ENCODE peak calls at places on chromosomes 5 and 9, in six cellular contexts. Z is K562, D is tibial nerve, N is transverse colon, O is fibroblast of lung, S is IMR-90. M is an unnamed sample.

GRCh38 chr5:152505442-152506042 is 100.5 kb upstream of the NMUR2 start:
- DNase-seq in Z (peak; percentile 16), D (no peak), N (peak; percentile 57), O (peak; percentile 64), S (peak; percentile 27), M (no peak)

GRCh38 chr5:133453825-133454224 is 158.5 kb downstream of the FSTL4 start:
- DNase-seq in Z (no peak), D (no peak), N (no peak), O (no peak), S (no peak), M (no peak)

GRCh38 chr5:87156631-87157030 is 111.1 kb upstream of the RASA1 start:
- DNase-seq in Z (no peak), D (no peak), N (no peak), O (no peak), S (no peak), M (no peak)

GRCh38 chr5:168908207-168908606 is 329.0 kb upstream of the PANK3 start:
- DNase-seq in Z (no peak), D (no peak), N (no peak), O (no peak), S (no peak), M (peak; percentile 40)

GRCh38 chr5:143204474-143205246 is 198.8 kb downstream of the NR3C1 start:
- DNase-seq in Z (no peak), D (no peak), N (no peak), O (no peak), S (no peak), M (no peak)

GRCh38 chr9:20551835-20552234 is 70.5 kb downstream of the MLLT3 start:
- DNase-seq in Z (no peak), D (no peak), N (no peak), O (no peak), S (no peak), M (no peak)

GRCh38 chr5:152388610-152389009 is 16.5 kb downstream of the NMUR2 start:
- DNase-seq in Z (no peak), D (no peak), N (no peak), O (no peak), S (no peak), M (no peak)

GRCh38 chr5:80181618-80182211 is 74.1 kb downstream of the SERINC5 start:
- DNase-seq in Z (no peak), D (no peak), N (peak; percentile 85), O (no peak), S (no peak), M (no peak)

GRCh38 chr5:67085616-67086015 is 111.0 kb downstream of the CD180 start:
- DNase-seq in Z (no peak), D (no peak), N (no peak), O (no peak), S (no peak), M (no peak)

GRCh38 chr5:132387649-132388117 is 18.2 kb downstream of the SLC22A5 start:
- DNase-seq in Z (peak; percentile 83), D (no peak), N (peak; percentile 73), O (peak; percentile 99), S (peak; percentile 99), M (peak; percentile 29)

GRCh38 chr5:132385321-132386105 is 16.0 kb downstream of the SLC22A5 start:
- DNase-seq in Z (no peak), D (no peak), N (peak; percentile 66), O (peak; percentile 71), S (peak; percentile 62), M (no peak)

GRCh38 chr5:132389051-132389331 is 19.5 kb downstream of the SLC22A5 start:
- DNase-seq in Z (no peak), D (no peak), N (no peak), O (no peak), S (no peak), M (no peak)

GRCh38 chr5:132388244-132389050 is 18.9 kb downstream of the SLC22A5 start:
- DNase-seq in Z (no peak), D (no peak), N (peak; percentile 30), O (peak; percentile 90), S (peak; percentile 73), M (peak; percentile 47)

GRCh38 chr5:132386644-132387286 is 17.3 kb downstream of the SLC22A5 start:
- DNase-seq in Z (peak; percentile 62), D (peak; percentile 47), N (peak; percentile 81), O (peak; percentile 77), S (peak; percentile 71), M (peak; percentile 77)
- H3K4me1 ChIP-seq in Z (peaks cover 12% of the 10 kb centered on the region), D (no peaks in the 10 kb centered on the region), N (peaks cover 54% of the 10 kb centered on the region), O (peaks cover 36% of the 10 kb centered on the region), S (peaks cover 33% of the 10 kb centered on the region), M (peaks cover 58% of the 10 kb centered on the region)

GRCh38 chr9:73596321-73596720 is 444.7 kb downstream of the ANXA1 start:
- DNase-seq in Z (no peak), D (no peak), N (no peak), O (no peak), S (no peak), M (no peak)
- H3K27ac ChIP-seq in Z (no peak overlapping the region), D (no peak overlapping the region), N (no peak overlapping the region), O (no peak overlapping the region), S (no peak overlapping the region), M (no peak overlapping the region)

DNA sequence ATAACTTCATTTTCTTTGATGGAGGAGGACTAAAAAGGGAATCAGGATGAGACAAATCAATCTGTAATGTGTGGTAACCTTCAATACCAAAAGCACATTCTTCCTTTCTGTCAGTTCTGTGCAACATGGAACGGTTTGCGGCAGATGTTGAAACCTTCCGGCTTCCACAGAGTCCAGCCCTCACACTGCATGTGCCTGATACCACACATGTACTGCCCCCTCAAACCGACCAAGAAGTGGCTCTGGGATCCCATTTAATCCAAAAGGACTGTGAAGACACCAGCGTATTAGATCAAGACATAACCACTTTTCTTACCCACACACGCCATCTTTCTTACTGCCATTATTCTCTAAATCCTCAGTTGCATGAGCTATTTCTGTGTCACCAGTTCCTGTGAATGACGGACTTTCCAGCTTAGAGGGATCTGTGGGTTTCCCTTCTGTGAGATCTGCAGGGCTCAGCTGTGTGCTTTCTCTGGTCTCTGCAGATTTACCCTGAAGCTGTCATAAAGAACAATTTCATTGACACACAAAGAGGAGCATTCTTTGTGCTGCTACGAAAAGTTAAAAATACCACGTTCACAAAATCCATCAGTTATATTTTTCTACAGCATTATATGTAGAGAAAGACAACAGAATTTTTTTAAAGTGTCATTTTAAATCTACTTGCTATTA is 25.8 kb downstream of the NSUN2 start:
- DNase-seq in Z (no peak), D (no peak), N (no peak), O (no peak), S (no peak), M (no peak)
- H3K36me3 ChIP-seq in Z (peaks cover 97% of the 10 kb centered on the region), D (peaks cover 99% of the 10 kb centered on the region), N (peaks cover 1% of the 10 kb centered on the region), O (peaks cover 24% of the 10 kb centered on the region), S (peaks cover 56% of the 10 kb centered on the region), M (peaks cover 9% of the 10 kb centered on the region)

GRCh38 chr9:71762900-71763653 is 5.2 kb downstream of the CEMIP2 start:
- DNase-seq in Z (no peak), D (no peak), N (no peak), O (peak; percentile 42), S (peak; percentile 84), M (no peak)
- H3K4me1 ChIP-seq in Z (no peaks in the 10 kb centered on the region), D (no peaks in the 10 kb centered on the region), N (peaks cover 95% of the 10 kb centered on the region), O (peaks cover 27% of the 10 kb centered on the region), S (peaks cover 17% of the 10 kb centered on the region), M (peaks cover 91% of the 10 kb centered on the region)

GRCh38 chr9:121331992-121332685 is 37.9 kb downstream of the STOM start:
- DNase-seq in Z (no peak), D (no peak), N (no peak), O (peak; percentile 63), S (peak; percentile 63), M (no peak)
- H3K27ac ChIP-seq in Z (no peak overlapping the region), D (peak overlapping the region; percentile 89), N (peak overlapping the region; percentile 83), O (peak overlapping the region; percentile 85), S (peak overlapping the region; percentile 50), M (peak overlapping the region; percentile 75)

M was measured in heart right ventricle.